ENCODE peak calls at places on chromosomes 5 and 9, in five cellular contexts. U is CD8-positive, alpha-beta T cell; C is IMR-90; Q is transverse colon; H is OCI-LY7. G is an unnamed sample.
A peak's percentile ranks its signal among the peaks of the same experiment; 100 is the strongest.

GRCh38 chr9:121658166-121658565 is 6.7 kb downstream of the DAB2IP start:
- DNase-seq in U (no peak), C (no peak), Q (no peak), H (no peak), G (no peak)

GRCh38 chr5:134524826-134525686 is at the start of gene JADE2:
- DNase-seq in U (peak; percentile 81), C (peak; percentile 68), Q (peak; percentile 80), H (peak; percentile 87), G (peak; percentile 34)

GRCh38 chr9:80994892-80995291 is 694.5 kb downstream of the TLE1 start:
- DNase-seq in U (no peak), C (peak; percentile 55), Q (no peak), H (no peak), G (no peak)

GRCh38 chr9:76999261-76999660 is 20.2 kb upstream of the FOXB2 start:
- DNase-seq in U (no peak), C (no peak), Q (no peak), H (no peak), G (no peak)

GRCh38 chr9:23603311-23603710 is 222.7 kb downstream of the ELAVL2 start:
- DNase-seq in U (no peak), C (no peak), Q (no peak), H (no peak), G (no peak)

GRCh38 chr9:128116104-128117083 is 11.1 kb downstream of the PTGES2 start:
- DNase-seq in U (no peak), C (no peak), Q (peak; percentile 24), H (no peak), G (no peak)

GRCh38 chr9:134262035-134262434 is 64.2 kb upstream of the RXRA start:
- DNase-seq in U (no peak), C (no peak), Q (no peak), H (no peak), G (no peak)

GRCh38 chr5:150895431-150896428 is 9.1 kb downstream of the ZNF300 start:
- DNase-seq in U (no peak), C (no peak), Q (no peak), H (no peak), G (no peak)

GRCh38 chr5:178471666-178472065 is 118.5 kb downstream of the COL23A1 start:
- DNase-seq in U (no peak), C (no peak), Q (no peak), H (no peak), G (no peak)

GRCh38 chr9:86405926-86406325 is 51.7 kb upstream of the TUT7 start:
- DNase-seq in U (no peak), C (peak; percentile 95), Q (no peak), H (no peak), G (no peak)

GRCh38 chr5:52870448-52870847 is 82.7 kb downstream of the ITGA1 start:
- DNase-seq in U (no peak), C (no peak), Q (no peak), H (no peak), G (no peak)
- H3K27ac ChIP-seq in U (no peak overlapping the region), C (peak overlapping the region; percentile 36), Q (no peak overlapping the region), H (no peak overlapping the region), G (no peak overlapping the region)

GRCh38 chr9:89154651-89155336 is 23.8 kb downstream of the SHC3 start:
- DNase-seq in U (no peak), C (peak; percentile 96), Q (no peak), H (no peak), G (no peak)

GRCh38 chr9:89149726-89150125 is 28.9 kb downstream of the SHC3 start:
- DNase-seq in U (no peak), C (peak; percentile 82), Q (no peak), H (no peak), G (no peak)

GRCh38 chr9:89154218-89154617 is 24.4 kb downstream of the SHC3 start:
- DNase-seq in U (no peak), C (no peak), Q (no peak), H (no peak), G (no peak)

GRCh38 chr9:89153618-89154017 is 25.0 kb downstream of the SHC3 start:
- DNase-seq in U (no peak), C (peak; percentile 94), Q (no peak), H (no peak), G (no peak)

DNA sequence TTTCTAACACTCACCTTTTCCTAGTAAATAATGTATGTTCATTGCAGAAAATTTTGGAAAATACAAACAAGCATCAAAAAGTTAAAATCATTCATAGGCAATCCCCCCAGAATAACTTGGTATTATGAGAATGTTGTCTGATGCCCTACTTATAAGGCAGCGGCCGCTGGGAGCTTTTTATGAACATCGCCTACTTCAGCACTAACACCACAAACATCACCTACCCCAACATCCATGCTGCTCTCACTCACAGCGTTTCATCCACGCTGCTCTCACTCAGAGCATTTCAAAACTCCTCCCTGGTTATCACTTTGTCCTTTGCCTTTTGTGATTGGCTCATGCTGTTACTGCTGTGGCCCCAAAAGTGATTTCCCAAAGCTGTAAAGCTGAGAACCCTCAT is 25.4 kb downstream of the SHC3 start:
- DNase-seq in U (no peak), C (no peak), Q (no peak), H (no peak), G (no peak)
- H3K27ac ChIP-seq in U (no peak overlapping the region), C (peak overlapping the region; percentile 67), Q (no peak overlapping the region), H (no peak overlapping the region), G (no peak overlapping the region)

DNA sequence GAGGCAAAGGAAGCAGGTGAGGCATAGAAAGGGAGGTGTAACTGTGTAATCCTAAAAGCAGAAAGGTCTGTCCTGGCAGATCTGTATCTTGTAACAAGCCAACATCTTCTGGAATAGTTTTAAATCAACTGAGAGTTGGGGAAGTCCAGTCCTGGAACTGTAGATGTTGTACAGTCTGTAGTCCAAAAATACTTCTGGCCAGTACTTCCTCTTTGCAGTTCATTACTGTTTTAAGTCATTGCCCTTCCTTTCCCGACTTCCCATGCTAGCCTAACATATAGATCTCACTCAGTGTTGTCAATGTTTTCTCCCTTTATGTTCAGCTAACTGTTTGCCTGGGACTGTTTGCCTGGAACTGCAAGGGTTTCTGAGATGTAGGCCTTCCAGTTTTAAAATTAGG is 168.5 kb upstream of the ISL1 start:
- DNase-seq in U (no peak), C (no peak), Q (no peak), H (no peak), G (no peak)
- H3K27ac ChIP-seq in U (no peak overlapping the region), C (no peak overlapping the region), Q (no peak overlapping the region), H (no peak overlapping the region), G (no peak overlapping the region)

DNA sequence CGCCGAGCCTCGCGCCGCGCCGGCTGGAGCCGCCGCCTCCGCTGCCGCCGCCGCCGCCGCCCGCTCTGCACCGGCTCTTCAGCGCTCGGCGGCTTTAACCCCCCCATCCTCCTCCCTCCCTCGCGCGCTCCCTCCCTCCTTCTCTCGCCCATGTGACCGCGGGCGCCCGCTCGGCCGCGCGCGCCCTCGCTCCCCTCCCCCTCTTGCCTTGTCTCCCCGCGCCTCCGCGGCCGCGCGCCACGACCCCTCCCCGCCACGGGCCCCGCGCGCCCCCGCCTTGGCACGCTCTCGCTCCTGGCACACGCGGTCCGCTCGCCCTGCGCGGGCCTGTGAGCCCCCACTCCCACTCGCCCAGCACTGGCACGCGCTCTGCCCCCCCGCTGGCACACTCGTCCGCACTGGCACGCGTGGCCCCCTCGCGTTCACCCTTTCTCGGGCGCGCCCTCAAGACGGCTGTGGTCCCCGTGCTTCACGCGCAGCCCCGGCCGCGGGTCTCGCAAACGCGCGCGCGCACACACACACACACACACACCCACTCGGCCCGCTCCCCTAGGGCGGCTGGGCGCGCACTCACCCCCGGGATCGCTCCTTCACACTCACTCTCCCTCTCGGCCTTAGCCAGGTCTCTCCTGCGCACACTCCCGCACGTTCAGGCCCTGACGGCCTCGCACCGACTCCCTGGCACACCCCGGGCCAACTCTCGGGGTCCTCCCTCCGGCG is at the start of gene CNTFR:
- DNase-seq in U (no peak), C (no peak), Q (no peak), H (no peak), G (peak; percentile 52)
- H3K27ac ChIP-seq in U (no peak within 1 kb of the TSS), C (no peak within 1 kb of the TSS), Q (peak within 1 kb of the TSS; percentile 7), H (no peak within 1 kb of the TSS), G (peak within 1 kb of the TSS; percentile 40)

GRCh38 chr9:118533850-118534249 is 829.6 kb downstream of the TLR4 start:
- DNase-seq in U (no peak), C (no peak), Q (no peak), H (no peak), G (no peak)

GRCh38 chr9:118529624-118530214 is 825.5 kb downstream of the TLR4 start:
- DNase-seq in U (no peak), C (no peak), Q (no peak), H (no peak), G (no peak)

GRCh38 chr9:118533101-118533500 is 828.9 kb downstream of the TLR4 start:
- DNase-seq in U (no peak), C (no peak), Q (no peak), H (no peak), G (no peak)

GRCh38 chr9:118529210-118529609 is 825.0 kb downstream of the TLR4 start:
- DNase-seq in U (no peak), C (no peak), Q (no peak), H (no peak), G (no peak)
- H3K27ac ChIP-seq in U (no peak overlapping the region), C (no peak overlapping the region), Q (no peak overlapping the region), H (no peak overlapping the region), G (no peak overlapping the region)